ENCODE peak calls at places on chromosomes 11 and 22, in six cellular contexts. V, X, W, Z, O and L are unnamed samples.

GRCh38 chr11:94749367-94749766 is 18.8 kb upstream of the AMOTL1 start:
- DNase-seq in V (no peak), X (no peak), W (no peak), Z (no peak), O (no peak), L (no peak)

GRCh38 chr22:29203456-29203855 is 2.2 kb upstream of the EMID1 start:
- DNase-seq in V (no peak), X (no peak), W (no peak), Z (no peak), O (no peak), L (no peak)

GRCh38 chr22:48055827-48056226 is 1293.4 kb downstream of the TBC1D22A start:
- DNase-seq in V (no peak), X (no peak), W (no peak), Z (no peak), O (no peak), L (no peak)

GRCh38 chr11:109729761-109730160 is 307.8 kb downstream of the C11orf87 start:
- DNase-seq in V (no peak), X (peak; percentile 34), W (no peak), Z (no peak), O (no peak), L (no peak)

GRCh38 chr11:15698855-15699254 is 584.1 kb downstream of the INSC start:
- DNase-seq in V (no peak), X (no peak), W (no peak), Z (no peak), O (no peak), L (no peak)

GRCh38 chr22:40499187-40499753 is 128.9 kb downstream of the SGSM3 start:
- DNase-seq in V (no peak), X (peak; percentile 55), W (peak; percentile 88), Z (peak; percentile 97), O (no peak), L (peak; percentile 90)

GRCh38 chr22:41983516-41983915 is 14.3 kb downstream of the SEPTIN3 start:
- DNase-seq in V (no peak), X (no peak), W (no peak), Z (peak; percentile 52), O (no peak), L (peak; percentile 80)

GRCh38 chr11:27412192-27412691 is 49.2 kb upstream of the CCDC34 start:
- DNase-seq in V (no peak), X (no peak), W (no peak), Z (no peak), O (no peak), L (no peak)

GRCh38 chr22:41782316-41782715 is 18.2 kb upstream of the CCDC134 start:
- DNase-seq in V (no peak), X (no peak), W (no peak), Z (no peak), O (no peak), L (no peak)

GRCh38 chr11:11661356-11662040 is 39.7 kb upstream of the GALNT18 start:
- DNase-seq in V (no peak), X (no peak), W (no peak), Z (no peak), O (no peak), L (no peak)

GRCh38 chr22:19797631-19798319 is 37.2 kb downstream of the TBX1 start:
- DNase-seq in V (no peak), X (no peak), W (no peak), Z (no peak), O (no peak), L (no peak)

GRCh38 chr11:86570020-86570419 is 102.4 kb downstream of the ME3 start:
- DNase-seq in V (no peak), X (no peak), W (no peak), Z (no peak), O (no peak), L (no peak)

GRCh38 chr11:45092901-45093760 is 53.3 kb upstream of the PRDM11 start:
- DNase-seq in V (no peak), X (no peak), W (peak; percentile 50), Z (peak; percentile 76), O (no peak), L (no peak)

GRCh38 chr11:72787262-72788104 is 6.4 kb downstream of the STARD10 start:
- DNase-seq in V (no peak), X (peak; percentile 63), W (no peak), Z (no peak), O (no peak), L (no peak)

GRCh38 chr11:83855237-83855636 is 569.1 kb upstream of the CCDC90B start:
- DNase-seq in V (no peak), X (no peak), W (no peak), Z (no peak), O (no peak), L (no peak)

GRCh38 chr22:42930810-42931420 is 73.8 kb upstream of the ARFGAP3 start:
- DNase-seq in V (no peak), X (peak; percentile 89), W (no peak), Z (peak; percentile 31), O (no peak), L (peak; percentile 51)